ENCODE peak calls at places on chromosomes 7 and 10, in seven cellular contexts. D, Q, C, P, H, F and U are unnamed samples.

GRCh38 chr7:143416565-143417149 is 8.0 kb upstream of the EPHA1 start:
- DNase-seq in F (no peak), D (peak), P (peak), C (no peak), Q (peak), H (no peak), U (no peak)

GRCh38 chr7:156559001-156559400 is 81.6 kb upstream of the RNF32 start:
- DNase-seq in Q (no peak), F (no peak), H (no peak), C (no peak), P (no peak), D (no peak), U (no peak)

GRCh38 chr7:105279688-105280007 is 109.1 kb downstream of the SRPK2 start:
- DNase-seq in P (no peak), D (peak), C (no peak), F (no peak), Q (no peak), H (no peak), U (no peak)

GRCh38 chr10:11018426-11018818 is 750 bp downstream of the CELF2 start:
- DNase-seq in F (no peak), Q (no peak), D (no peak), C (no peak), H (no peak), P (no peak), U (no peak)

GRCh38 chr10:110455440-110455839 is 42.3 kb upstream of the DUSP5 start:
- DNase-seq in H (no peak), C (no peak), D (no peak), P (no peak), F (no peak), Q (no peak), U (no peak)

GRCh38 chr7:55065079-55065478 is 46.3 kb downstream of the EGFR start:
- DNase-seq in F (peak), P (no peak), H (no peak), D (no peak), Q (no peak), C (no peak), U (no peak)

GRCh38 chr7:69860486-69860885 is 262.2 kb downstream of the AUTS2 start:
- DNase-seq in F (no peak), P (no peak), Q (no peak), D (no peak), C (no peak), H (no peak), U (no peak)

GRCh38 chr7:130941322-130942210 is 207.6 kb upstream of the KLF14 start:
- DNase-seq in Q (no peak), F (no peak), C (no peak), H (no peak), D (peak), P (peak), U (no peak)

GRCh38 chr10:32953277-32953927 is 4.6 kb downstream of the ITGB1 start:
- DNase-seq in Q (no peak), D (no peak), F (no peak), H (no peak), P (no peak), C (no peak), U (no peak)

GRCh38 chr7:107277331-107277730 is 108.5 kb downstream of the HBP1 start:
- DNase-seq in H (no peak), C (no peak), F (no peak), P (no peak), Q (no peak), D (no peak), U (no peak)

GRCh38 chr7:93574646-93575554 is at the start of gene CALCR:
- DNase-seq in D (no peak), F (no peak), C (no peak), P (no peak), Q (peak), H (peak), U (no peak)

GRCh38 chr7:108455833-108456677 is at the start of gene NRCAM:
- DNase-seq in D (no peak), C (peak), P (peak), Q (peak), H (peak), F (no peak), U (peak)

GRCh38 chr7:83077328-83077727 is 85.4 kb downstream of the PCLO start:
- DNase-seq in Q (no peak), F (no peak), C (no peak), P (no peak), H (no peak), D (no peak), U (no peak)

GRCh38 chr7:4638781-4639575 is 43.1 kb upstream of the FOXK1 start:
- DNase-seq in H (no peak), F (peak), Q (no peak), P (no peak), D (no peak), C (no peak), U (no peak)

GRCh38 chr10:102604379-102604960 is 39.8 kb upstream of the TRIM8 start:
- DNase-seq in Q (no peak), C (no peak), D (no peak), P (peak), F (no peak), H (no peak), U (no peak)

GRCh38 chr7:99473315-99473596 is 566 bp downstream of the ZNF789 start:
- DNase-seq in P (peak), C (peak), F (peak), D (peak), H (no peak), Q (peak), U (peak)

GRCh38 chr7:30789334-30789711 is 18.1 kb downstream of the MINDY4 start:
- DNase-seq in P (no peak), H (no peak), F (no peak), Q (no peak), D (no peak), C (no peak), U (no peak)

GRCh38 chr7:106664343-106664742 is 3.4 kb upstream of the CCDC71L start:
- DNase-seq in D (no peak), P (no peak), H (no peak), C (no peak), F (no peak), Q (no peak), U (no peak)

GRCh38 chr10:88236121-88236743 is 346.9 kb downstream of the RNLS start:
- DNase-seq in C (no peak), F (no peak), Q (no peak), D (no peak), H (no peak), P (no peak), U (no peak)

GRCh38 chr7:137937202-137937560 is 64.7 kb downstream of the CREB3L2 start:
- DNase-seq in C (no peak), P (no peak), Q (no peak), H (no peak), D (no peak), F (no peak), U (no peak)

GRCh38 chr7:54877683-54878082 is 118.7 kb upstream of the SEC61G start:
- DNase-seq in C (no peak), H (no peak), D (peak), P (no peak), Q (no peak), F (no peak), U (no peak)

GRCh38 chr7:129578829-129579228 is 32.7 kb upstream of the NRF1 start:
- DNase-seq in H (no peak), F (no peak), Q (no peak), C (no peak), D (no peak), P (no peak), U (no peak)

GRCh38 chr7:44461387-44461786 is 29.1 kb downstream of the NUDCD3 start:
- DNase-seq in H (no peak), P (no peak), C (no peak), Q (no peak), D (no peak), F (peak), U (no peak)

GRCh38 chr10:87094373-87095240 is at the start of the genes GLUD1 and SHLD2:
- DNase-seq in P (peak), C (peak), Q (peak), H (peak), D (peak), F (peak), U (peak)

GRCh38 chr7:123649956-123650355 is 5.7 kb upstream of the LMOD2 start:
- DNase-seq in D (no peak), H (no peak), F (no peak), C (no peak), P (no peak), Q (no peak), U (no peak)

GRCh38 chr7:46627038-46627315 is 705.9 kb upstream of the IGFBP3 start:
- DNase-seq in Q (no peak), F (no peak), H (no peak), C (no peak), P (no peak), D (no peak), U (no peak)

DNA sequence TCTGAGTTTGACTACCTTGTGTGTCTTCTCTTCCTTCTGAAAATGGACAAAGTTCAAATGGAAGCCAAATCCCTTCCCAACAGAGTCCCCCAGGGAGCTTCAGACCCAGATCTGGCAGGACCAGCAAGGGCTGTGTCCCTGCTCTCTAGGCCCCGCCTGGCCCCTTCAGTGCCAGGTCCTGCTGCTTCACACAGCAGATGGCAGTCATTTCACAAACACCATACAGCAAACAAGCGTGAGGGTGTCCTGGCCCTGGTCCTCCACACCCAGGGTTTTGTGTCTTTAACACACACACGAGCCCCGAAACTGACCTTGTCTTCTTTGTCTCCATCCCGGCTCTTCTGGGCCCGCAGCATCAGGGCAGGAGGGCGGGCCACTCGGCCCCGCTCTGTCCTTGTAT is 145.0 kb downstream of the TCERG1L start:
- DNase-seq in F (no peak), C (no peak), P (no peak), D (no peak), Q (no peak), H (no peak), U (no peak)
- TF ChIP-seq TAF1 in F (no peak), C (no peak), P (no peak), D (no peak), Q (no peak), H (no peak), U (no peak)

GRCh38 chr7:3095046-3095445 is 51.4 kb upstream of the CARD11 start:
- DNase-seq in Q (no peak), F (no peak), C (peak), P (no peak), D (no peak), H (no peak), U (peak)

GRCh38 chr7:3092468-3092867 is 48.8 kb upstream of the CARD11 start:
- DNase-seq in P (no peak), F (peak), C (peak), H (no peak), Q (no peak), D (no peak), U (peak)

GRCh38 chr7:3087243-3087642 is 43.6 kb upstream of the CARD11 start:
- DNase-seq in P (no peak), F (no peak), Q (no peak), H (no peak), D (no peak), C (no peak), U (no peak)

GRCh38 chr7:3091631-3092030 is 48.0 kb upstream of the CARD11 start:
- DNase-seq in C (no peak), Q (no peak), D (no peak), H (no peak), P (no peak), F (no peak), U (no peak)

DNA sequence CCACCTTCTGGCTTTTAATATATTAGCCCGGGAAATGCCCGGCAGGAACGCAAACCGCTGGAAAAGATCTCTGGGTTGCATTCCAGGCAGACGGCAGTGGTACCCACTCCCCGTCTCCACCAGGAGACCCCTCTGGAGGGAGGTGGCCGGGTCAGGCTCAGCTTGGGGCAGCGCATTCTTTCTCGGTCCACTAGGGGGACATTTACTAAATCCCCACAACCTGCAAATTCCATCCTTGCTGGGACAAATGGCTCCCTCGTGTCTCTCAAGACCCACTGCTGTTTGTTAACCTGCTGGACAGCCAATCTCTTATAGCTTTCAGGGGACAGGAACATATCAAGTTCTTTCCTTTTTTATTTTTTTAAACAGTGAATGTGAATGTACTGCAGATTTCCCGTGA is 45.8 kb upstream of the CARD11 start:
- DNase-seq in H (peak), F (no peak), D (peak), Q (peak), P (peak), C (no peak), U (no peak)
- TF ChIP-seq POLR2AphosphoS5 in H (no peak), F (no peak), D (no peak), Q (no peak), P (no peak), C (no peak), U (no peak)

GRCh38 chr10:132631348-132631735 is 93.8 kb downstream of the INPP5A start:
- DNase-seq in C (no peak), P (no peak), H (no peak), D (no peak), F (no peak), Q (no peak), U (no peak)
- TF ChIP-seq TAF1 in C (no peak), P (no peak), H (no peak), D (no peak), F (no peak), Q (no peak), U (no peak)

GRCh38 chr10:62993121-62993520 is 140.0 kb upstream of the NRBF2 start:
- DNase-seq in C (no peak), Q (no peak), H (no peak), F (no peak), D (no peak), P (no peak), U (no peak)
- TF ChIP-seq POLR2AphosphoS5 in C (no peak), Q (no peak), H (no peak), F (no peak), D (no peak), P (no peak), U (no peak)

DNA sequence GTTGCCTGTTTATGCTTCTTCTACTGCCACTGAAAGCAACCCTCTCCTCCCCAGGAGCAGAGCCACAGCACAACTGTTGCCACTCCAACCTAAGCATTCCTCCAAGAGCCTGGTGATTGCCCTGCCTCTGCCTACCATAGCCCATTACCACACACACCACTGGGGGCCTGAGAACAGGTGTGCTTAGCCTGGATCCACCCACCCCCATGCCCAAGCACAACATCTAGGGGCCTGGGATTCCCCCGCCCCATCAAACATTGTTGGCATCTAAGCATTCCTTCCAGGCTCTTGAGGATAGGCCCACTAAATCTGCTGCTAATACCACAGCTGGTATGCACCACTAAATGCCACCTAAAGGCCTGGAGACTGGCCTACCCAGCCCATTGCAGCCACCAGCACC is 43.3 kb upstream of the ASAH2 start:
- DNase-seq in Q (no peak), F (no peak), P (no peak), H (no peak), D (no peak), C (no peak), U (no peak)
- TF ChIP-seq TAF1 in Q (no peak), F (no peak), P (no peak), H (no peak), D (no peak), C (no peak), U (no peak)